ENCODE peak calls at places on chromosomes 5 and 9, in seven cellular contexts. One of them, this sample, is unnamed. For H3K9me3, the result is how much of the 10 kb centered on the place peaks cover.

GRCh38 chr9:35643046-35643445 is 7.7 kb downstream of the SIT1 start:
- DNase-seq in Peyer's patch: no peak
- DNase-seq in SJSA1: no peak
- DNase-seq in aorta: no peak
- DNase-seq in heart right ventricle: no peak
- DNase-seq in effector memory CD4-positive, alpha-beta T cell: no peak
- DNase-seq in CD8-positive, alpha-beta T cell: no peak
- DNase-seq in this sample: no peak

GRCh38 chr9:112751059-112751795 is 667 bp downstream of the SNX30 start:
- DNase-seq in Peyer's patch: peak
- DNase-seq in SJSA1: peak
- DNase-seq in aorta: peak
- DNase-seq in heart right ventricle: peak
- DNase-seq in effector memory CD4-positive, alpha-beta T cell: peak
- DNase-seq in CD8-positive, alpha-beta T cell: peak
- DNase-seq in this sample: peak

GRCh38 chr9:34628656-34629491 is at the start of gene ARID3C:
- DNase-seq in Peyer's patch: no peak
- DNase-seq in SJSA1: no peak
- DNase-seq in aorta: peak
- DNase-seq in heart right ventricle: no peak
- DNase-seq in effector memory CD4-positive, alpha-beta T cell: no peak
- DNase-seq in CD8-positive, alpha-beta T cell: no peak
- DNase-seq in this sample: peak

GRCh38 chr5:111928501-111928900 is 171.5 kb upstream of the NREP start:
- DNase-seq in Peyer's patch: no peak
- DNase-seq in SJSA1: no peak
- DNase-seq in aorta: no peak
- DNase-seq in heart right ventricle: no peak
- DNase-seq in effector memory CD4-positive, alpha-beta T cell: no peak
- DNase-seq in CD8-positive, alpha-beta T cell: no peak
- DNase-seq in this sample: no peak

GRCh38 chr5:181114844-181115778 is 15.9 kb downstream of the OR2V1 start:
- DNase-seq in Peyer's patch: no peak
- DNase-seq in SJSA1: no peak
- DNase-seq in aorta: no peak
- DNase-seq in heart right ventricle: no peak
- DNase-seq in effector memory CD4-positive, alpha-beta T cell: no peak
- DNase-seq in CD8-positive, alpha-beta T cell: no peak
- DNase-seq in this sample: no peak

GRCh38 chr5:170182461-170182860 is 50.3 kb upstream of the C5orf58 start:
- DNase-seq in Peyer's patch: no peak
- DNase-seq in SJSA1: no peak
- DNase-seq in aorta: no peak
- DNase-seq in heart right ventricle: no peak
- DNase-seq in effector memory CD4-positive, alpha-beta T cell: no peak
- DNase-seq in CD8-positive, alpha-beta T cell: no peak
- DNase-seq in this sample: no peak

GRCh38 chr5:165029471-165029870 is 1524.1 kb downstream of the MAT2B start:
- DNase-seq in Peyer's patch: no peak
- DNase-seq in SJSA1: no peak
- DNase-seq in aorta: no peak
- DNase-seq in heart right ventricle: no peak
- DNase-seq in effector memory CD4-positive, alpha-beta T cell: no peak
- DNase-seq in CD8-positive, alpha-beta T cell: no peak
- DNase-seq in this sample: no peak

GRCh38 chr5:3980146-3980545 is 384.5 kb downstream of the IRX1 start:
- DNase-seq in Peyer's patch: no peak
- DNase-seq in SJSA1: no peak
- DNase-seq in aorta: no peak
- DNase-seq in heart right ventricle: no peak
- DNase-seq in effector memory CD4-positive, alpha-beta T cell: no peak
- DNase-seq in CD8-positive, alpha-beta T cell: no peak
- DNase-seq in this sample: no peak

GRCh38 chr9:91555132-91555531 is 131.5 kb upstream of the NFIL3 start:
- DNase-seq in Peyer's patch: no peak
- DNase-seq in SJSA1: no peak
- DNase-seq in aorta: no peak
- DNase-seq in heart right ventricle: no peak
- DNase-seq in effector memory CD4-positive, alpha-beta T cell: no peak
- DNase-seq in CD8-positive, alpha-beta T cell: no peak
- DNase-seq in this sample: no peak

GRCh38 chr9:79709945-79710674 is 138.3 kb downstream of the TLE4 start:
- DNase-seq in Peyer's patch: no peak
- DNase-seq in SJSA1: no peak
- DNase-seq in aorta: no peak
- DNase-seq in heart right ventricle: no peak
- DNase-seq in effector memory CD4-positive, alpha-beta T cell: no peak
- DNase-seq in CD8-positive, alpha-beta T cell: no peak
- DNase-seq in this sample: no peak

GRCh38 chr9:109349431-109349846 is 28.6 kb upstream of the EPB41L4B start:
- DNase-seq in Peyer's patch: no peak
- DNase-seq in SJSA1: peak
- DNase-seq in aorta: no peak
- DNase-seq in heart right ventricle: no peak
- DNase-seq in effector memory CD4-positive, alpha-beta T cell: no peak
- DNase-seq in CD8-positive, alpha-beta T cell: no peak
- DNase-seq in this sample: no peak

GRCh38 chr9:77839459-77840140 is 191.5 kb upstream of the GNA14 start:
- DNase-seq in Peyer's patch: no peak
- DNase-seq in SJSA1: no peak
- DNase-seq in aorta: no peak
- DNase-seq in heart right ventricle: no peak
- DNase-seq in effector memory CD4-positive, alpha-beta T cell: no peak
- DNase-seq in CD8-positive, alpha-beta T cell: no peak
- DNase-seq in this sample: no peak

GRCh38 chr5:80070338-80071056 is 35.3 kb downstream of the THBS4 start:
- DNase-seq in Peyer's patch: no peak
- DNase-seq in SJSA1: no peak
- DNase-seq in aorta: no peak
- DNase-seq in heart right ventricle: no peak
- DNase-seq in effector memory CD4-positive, alpha-beta T cell: no peak
- DNase-seq in CD8-positive, alpha-beta T cell: no peak
- DNase-seq in this sample: no peak

GRCh38 chr5:68455216-68455615 is 239.7 kb downstream of the PIK3R1 start:
- DNase-seq in Peyer's patch: no peak
- DNase-seq in SJSA1: no peak
- DNase-seq in aorta: no peak
- DNase-seq in heart right ventricle: no peak
- DNase-seq in effector memory CD4-positive, alpha-beta T cell: no peak
- DNase-seq in CD8-positive, alpha-beta T cell: no peak
- DNase-seq in this sample: no peak

GRCh38 chr9:114016629-114017423 is 61.3 kb downstream of the AMBP start:
- DNase-seq in Peyer's patch: peak
- DNase-seq in SJSA1: no peak
- DNase-seq in aorta: peak
- DNase-seq in heart right ventricle: no peak
- DNase-seq in effector memory CD4-positive, alpha-beta T cell: no peak
- DNase-seq in CD8-positive, alpha-beta T cell: no peak
- DNase-seq in this sample: no peak

GRCh38 chr5:73205309-73205708 is 32.3 kb downstream of the TMEM174 start:
- DNase-seq in Peyer's patch: no peak
- DNase-seq in SJSA1: no peak
- DNase-seq in aorta: no peak
- DNase-seq in heart right ventricle: no peak
- DNase-seq in effector memory CD4-positive, alpha-beta T cell: no peak
- DNase-seq in CD8-positive, alpha-beta T cell: no peak
- DNase-seq in this sample: no peak

GRCh38 chr9:106945727-106946690 is 83.0 kb downstream of the ZNF462 start:
- DNase-seq in Peyer's patch: no peak
- DNase-seq in SJSA1: no peak
- DNase-seq in aorta: no peak
- DNase-seq in heart right ventricle: no peak
- DNase-seq in effector memory CD4-positive, alpha-beta T cell: no peak
- DNase-seq in CD8-positive, alpha-beta T cell: no peak
- DNase-seq in this sample: no peak

GRCh38 chr5:133995341-133995740 is 9.4 kb downstream of the VDAC1 start:
- DNase-seq in Peyer's patch: no peak
- DNase-seq in SJSA1: no peak
- DNase-seq in aorta: no peak
- DNase-seq in heart right ventricle: no peak
- DNase-seq in effector memory CD4-positive, alpha-beta T cell: no peak
- DNase-seq in CD8-positive, alpha-beta T cell: no peak
- DNase-seq in this sample: no peak

GRCh38 chr5:162684145-162684544 is 616.6 kb downstream of the GABRG2 start:
- DNase-seq in Peyer's patch: no peak
- DNase-seq in SJSA1: no peak
- DNase-seq in aorta: no peak
- DNase-seq in heart right ventricle: no peak
- DNase-seq in effector memory CD4-positive, alpha-beta T cell: no peak
- DNase-seq in CD8-positive, alpha-beta T cell: no peak
- DNase-seq in this sample: no peak

GRCh38 chr5:38905516-38905915 is 59.7 kb downstream of the OSMR start:
- DNase-seq in Peyer's patch: no peak
- DNase-seq in SJSA1: no peak
- DNase-seq in aorta: no peak
- DNase-seq in heart right ventricle: no peak
- DNase-seq in effector memory CD4-positive, alpha-beta T cell: no peak
- DNase-seq in CD8-positive, alpha-beta T cell: no peak
- DNase-seq in this sample: no peak

GRCh38 chr9:128940271-128940921 is 7.0 kb downstream of the DOLK start:
- DNase-seq in Peyer's patch: no peak
- DNase-seq in SJSA1: no peak
- DNase-seq in aorta: peak
- DNase-seq in heart right ventricle: no peak
- DNase-seq in effector memory CD4-positive, alpha-beta T cell: no peak
- DNase-seq in CD8-positive, alpha-beta T cell: no peak
- DNase-seq in this sample: no peak

GRCh38 chr9:18606831-18607230 is 132.9 kb downstream of the ADAMTSL1 start:
- DNase-seq in Peyer's patch: no peak
- DNase-seq in SJSA1: no peak
- DNase-seq in aorta: no peak
- DNase-seq in heart right ventricle: no peak
- DNase-seq in effector memory CD4-positive, alpha-beta T cell: no peak
- DNase-seq in CD8-positive, alpha-beta T cell: no peak
- DNase-seq in this sample: no peak

GRCh38 chr9:132828201-132828770 is 49.8 kb downstream of the AK8 start:
- DNase-seq in Peyer's patch: no peak
- DNase-seq in SJSA1: no peak
- DNase-seq in aorta: peak
- DNase-seq in heart right ventricle: no peak
- DNase-seq in effector memory CD4-positive, alpha-beta T cell: no peak
- DNase-seq in CD8-positive, alpha-beta T cell: no peak
- DNase-seq in this sample: no peak
- H3K4me3 ChIP-seq in Peyer's patch: no peak
- H3K4me3 ChIP-seq in SJSA1: no peak
- H3K4me3 ChIP-seq in aorta: no peak
- H3K4me3 ChIP-seq in heart right ventricle: no peak
- H3K4me3 ChIP-seq in effector memory CD4-positive, alpha-beta T cell: no peak
- H3K4me3 ChIP-seq in CD8-positive, alpha-beta T cell: no peak
- H3K4me3 ChIP-seq in this sample: no peak

GRCh38 chr5:140631063-140631462 is 1.9 kb downstream of the CD14 start:
- DNase-seq in Peyer's patch: no peak
- DNase-seq in SJSA1: no peak
- DNase-seq in aorta: no peak
- DNase-seq in heart right ventricle: no peak
- DNase-seq in effector memory CD4-positive, alpha-beta T cell: no peak
- DNase-seq in CD8-positive, alpha-beta T cell: no peak
- DNase-seq in this sample: no peak
- H3K9me3 ChIP-seq in Peyer's patch: under half
- H3K9me3 ChIP-seq in SJSA1: under half
- H3K9me3 ChIP-seq in aorta: under half
- H3K9me3 ChIP-seq in heart right ventricle: under half
- H3K9me3 ChIP-seq in effector memory CD4-positive, alpha-beta T cell: under half
- H3K9me3 ChIP-seq in CD8-positive, alpha-beta T cell: under half
- H3K9me3 ChIP-seq in this sample: under half

GRCh38 chr5:35617435-35618296 is at the start of gene SPEF2:
- DNase-seq in Peyer's patch: peak
- DNase-seq in SJSA1: peak
- DNase-seq in aorta: peak
- DNase-seq in heart right ventricle: peak
- DNase-seq in effector memory CD4-positive, alpha-beta T cell: peak
- DNase-seq in CD8-positive, alpha-beta T cell: peak
- DNase-seq in this sample: peak

GRCh38 chr5:35618297-35618636 is 604 bp downstream of the SPEF2 start:
- DNase-seq in Peyer's patch: no peak
- DNase-seq in SJSA1: no peak
- DNase-seq in aorta: no peak
- DNase-seq in heart right ventricle: no peak
- DNase-seq in effector memory CD4-positive, alpha-beta T cell: no peak
- DNase-seq in CD8-positive, alpha-beta T cell: no peak
- DNase-seq in this sample: no peak

GRCh38 chr5:35617060-35617434 is 616 bp upstream of the SPEF2 start:
- DNase-seq in Peyer's patch: no peak
- DNase-seq in SJSA1: no peak
- DNase-seq in aorta: no peak
- DNase-seq in heart right ventricle: no peak
- DNase-seq in effector memory CD4-positive, alpha-beta T cell: no peak
- DNase-seq in CD8-positive, alpha-beta T cell: no peak
- DNase-seq in this sample: no peak

GRCh38 chr5:35622974-35623373 is 5.3 kb downstream of the SPEF2 start:
- DNase-seq in Peyer's patch: no peak
- DNase-seq in SJSA1: no peak
- DNase-seq in aorta: no peak
- DNase-seq in heart right ventricle: no peak
- DNase-seq in effector memory CD4-positive, alpha-beta T cell: no peak
- DNase-seq in CD8-positive, alpha-beta T cell: no peak
- DNase-seq in this sample: no peak

GRCh38 chr5:35618791-35619190 is 1.1 kb downstream of the SPEF2 start:
- DNase-seq in Peyer's patch: no peak
- DNase-seq in SJSA1: no peak
- DNase-seq in aorta: no peak
- DNase-seq in heart right ventricle: no peak
- DNase-seq in effector memory CD4-positive, alpha-beta T cell: no peak
- DNase-seq in CD8-positive, alpha-beta T cell: no peak
- DNase-seq in this sample: no peak
- H3K4me3 ChIP-seq in Peyer's patch: no peak
- H3K4me3 ChIP-seq in SJSA1: no peak
- H3K4me3 ChIP-seq in aorta: no peak
- H3K4me3 ChIP-seq in heart right ventricle: no peak
- H3K4me3 ChIP-seq in effector memory CD4-positive, alpha-beta T cell: no peak
- H3K4me3 ChIP-seq in CD8-positive, alpha-beta T cell: no peak
- H3K4me3 ChIP-seq in this sample: peak

GRCh38 chr5:179033004-179033580 is 9.5 kb downstream of the ZNF879 start:
- DNase-seq in Peyer's patch: no peak
- DNase-seq in SJSA1: no peak
- DNase-seq in aorta: no peak
- DNase-seq in heart right ventricle: no peak
- DNase-seq in effector memory CD4-positive, alpha-beta T cell: no peak
- DNase-seq in CD8-positive, alpha-beta T cell: no peak
- DNase-seq in this sample: no peak
- H3K9me3 ChIP-seq in Peyer's patch: under half
- H3K9me3 ChIP-seq in SJSA1: under half
- H3K9me3 ChIP-seq in aorta: under half
- H3K9me3 ChIP-seq in heart right ventricle: half or more
- H3K9me3 ChIP-seq in effector memory CD4-positive, alpha-beta T cell: half or more
- H3K9me3 ChIP-seq in CD8-positive, alpha-beta T cell: half or more
- H3K9me3 ChIP-seq in this sample: under half

This sample was measured in naive thymus-derived CD4-positive, alpha-beta T cell.